ENCODE peak calls at places on chromosomes 6 and 20, in seven cellular contexts. One of them, this sample, is unnamed.

GRCh38 chr6:71080793-71081192 is 123.9 kb upstream of the B3GAT2 start:
- DNase-seq in brain pericyte: peak
- DNase-seq in central memory CD4-positive, alpha-beta T cell: no peak
- DNase-seq in germinal center: no peak
- DNase-seq in putamen: no peak
- DNase-seq in PC-3: no peak
- DNase-seq in T-helper 2 cell treated with Interferon-gamma antibody and Interleukin-4, amounts not matched to agents 5 μg/mL and 100 μg/mL, for 36 hours: no peak
- DNase-seq in this sample: no peak

GRCh38 chr6:96610019-96610418 is 47.1 kb downstream of the FHL5 start:
- DNase-seq in T-helper 2 cell treated with Interferon-gamma antibody and Interleukin-4, amounts not matched to agents 5 μg/mL and 100 μg/mL, for 36 hours: no peak
- DNase-seq in central memory CD4-positive, alpha-beta T cell: no peak
- DNase-seq in PC-3: no peak
- DNase-seq in brain pericyte: no peak
- DNase-seq in putamen: no peak
- DNase-seq in germinal center: peak
- DNase-seq in this sample: no peak

GRCh38 chr20:37971561-37972127 is 61.6 kb downstream of the TTI1 start:
- DNase-seq in central memory CD4-positive, alpha-beta T cell: no peak
- DNase-seq in brain pericyte: no peak
- DNase-seq in T-helper 2 cell treated with Interferon-gamma antibody and Interleukin-4, amounts not matched to agents 5 μg/mL and 100 μg/mL, for 36 hours: no peak
- DNase-seq in germinal center: no peak
- DNase-seq in putamen: no peak
- DNase-seq in PC-3: no peak
- DNase-seq in this sample: no peak

GRCh38 chr20:14765370-14765701 is 427.9 kb upstream of the FLRT3 start:
- DNase-seq in PC-3: no peak
- DNase-seq in putamen: no peak
- DNase-seq in central memory CD4-positive, alpha-beta T cell: no peak
- DNase-seq in germinal center: no peak
- DNase-seq in T-helper 2 cell treated with Interferon-gamma antibody and Interleukin-4, amounts not matched to agents 5 μg/mL and 100 μg/mL, for 36 hours: no peak
- DNase-seq in brain pericyte: no peak
- DNase-seq in this sample: no peak

GRCh38 chr20:6870559-6870958 is 103.1 kb downstream of the BMP2 start:
- DNase-seq in PC-3: no peak
- DNase-seq in central memory CD4-positive, alpha-beta T cell: no peak
- DNase-seq in germinal center: no peak
- DNase-seq in putamen: no peak
- DNase-seq in T-helper 2 cell treated with Interferon-gamma antibody and Interleukin-4, amounts not matched to agents 5 μg/mL and 100 μg/mL, for 36 hours: no peak
- DNase-seq in brain pericyte: no peak
- DNase-seq in this sample: no peak

GRCh38 chr6:166412156-166412910 is 29.6 kb upstream of the MPC1 start:
- DNase-seq in brain pericyte: no peak
- DNase-seq in PC-3: no peak
- DNase-seq in putamen: no peak
- DNase-seq in T-helper 2 cell treated with Interferon-gamma antibody and Interleukin-4, amounts not matched to agents 5 μg/mL and 100 μg/mL, for 36 hours: no peak
- DNase-seq in germinal center: no peak
- DNase-seq in central memory CD4-positive, alpha-beta T cell: no peak
- DNase-seq in this sample: no peak

GRCh38 chr6:69231983-69232382 is 564.8 kb downstream of the LMBRD1 start:
- DNase-seq in central memory CD4-positive, alpha-beta T cell: no peak
- DNase-seq in putamen: peak
- DNase-seq in brain pericyte: no peak
- DNase-seq in T-helper 2 cell treated with Interferon-gamma antibody and Interleukin-4, amounts not matched to agents 5 μg/mL and 100 μg/mL, for 36 hours: no peak
- DNase-seq in germinal center: no peak
- DNase-seq in PC-3: no peak
- DNase-seq in this sample: no peak

GRCh38 chr6:75563032-75563431 is 38.6 kb upstream of the SENP6 start:
- DNase-seq in brain pericyte: no peak
- DNase-seq in central memory CD4-positive, alpha-beta T cell: peak
- DNase-seq in T-helper 2 cell treated with Interferon-gamma antibody and Interleukin-4, amounts not matched to agents 5 μg/mL and 100 μg/mL, for 36 hours: no peak
- DNase-seq in germinal center: peak
- DNase-seq in putamen: no peak
- DNase-seq in PC-3: peak
- DNase-seq in this sample: no peak

GRCh38 chr6:34958748-34959147 is 69.7 kb downstream of the ANKS1A start:
- DNase-seq in germinal center: no peak
- DNase-seq in central memory CD4-positive, alpha-beta T cell: no peak
- DNase-seq in T-helper 2 cell treated with Interferon-gamma antibody and Interleukin-4, amounts not matched to agents 5 μg/mL and 100 μg/mL, for 36 hours: no peak
- DNase-seq in brain pericyte: no peak
- DNase-seq in PC-3: no peak
- DNase-seq in putamen: no peak
- DNase-seq in this sample: no peak

GRCh38 chr6:66376021-66376420 is 669.0 kb upstream of the EYS start:
- DNase-seq in PC-3: peak
- DNase-seq in putamen: no peak
- DNase-seq in germinal center: no peak
- DNase-seq in brain pericyte: no peak
- DNase-seq in central memory CD4-positive, alpha-beta T cell: no peak
- DNase-seq in T-helper 2 cell treated with Interferon-gamma antibody and Interleukin-4, amounts not matched to agents 5 μg/mL and 100 μg/mL, for 36 hours: no peak
- DNase-seq in this sample: no peak

GRCh38 chr20:62143118-62143975 is at the start of the genes PSMA7 and SS18L1:
- DNase-seq in brain pericyte: no peak
- DNase-seq in germinal center: peak
- DNase-seq in putamen: peak
- DNase-seq in central memory CD4-positive, alpha-beta T cell: peak
- DNase-seq in T-helper 2 cell treated with Interferon-gamma antibody and Interleukin-4, amounts not matched to agents 5 μg/mL and 100 μg/mL, for 36 hours: peak
- DNase-seq in PC-3: peak
- DNase-seq in this sample: no peak

GRCh38 chr6:139764498-139764986 is 390.1 kb upstream of the CITED2 start:
- DNase-seq in central memory CD4-positive, alpha-beta T cell: no peak
- DNase-seq in germinal center: no peak
- DNase-seq in putamen: peak
- DNase-seq in brain pericyte: peak
- DNase-seq in PC-3: peak
- DNase-seq in T-helper 2 cell treated with Interferon-gamma antibody and Interleukin-4, amounts not matched to agents 5 μg/mL and 100 μg/mL, for 36 hours: peak
- DNase-seq in this sample: no peak

GRCh38 chr6:11586574-11586973 is 49.0 kb downstream of the TMEM170B start:
- DNase-seq in putamen: no peak
- DNase-seq in brain pericyte: no peak
- DNase-seq in germinal center: no peak
- DNase-seq in T-helper 2 cell treated with Interferon-gamma antibody and Interleukin-4, amounts not matched to agents 5 μg/mL and 100 μg/mL, for 36 hours: no peak
- DNase-seq in central memory CD4-positive, alpha-beta T cell: no peak
- DNase-seq in PC-3: peak
- DNase-seq in this sample: no peak

GRCh38 chr6:127202676-127203075 is 64.0 kb upstream of the RNF146 start:
- DNase-seq in PC-3: no peak
- DNase-seq in T-helper 2 cell treated with Interferon-gamma antibody and Interleukin-4, amounts not matched to agents 5 μg/mL and 100 μg/mL, for 36 hours: no peak
- DNase-seq in brain pericyte: no peak
- DNase-seq in central memory CD4-positive, alpha-beta T cell: no peak
- DNase-seq in putamen: no peak
- DNase-seq in germinal center: no peak
- DNase-seq in this sample: no peak

GRCh38 chr6:166944666-166945256 is 11.6 kb downstream of the RNASET2 start:
- DNase-seq in T-helper 2 cell treated with Interferon-gamma antibody and Interleukin-4, amounts not matched to agents 5 μg/mL and 100 μg/mL, for 36 hours: no peak
- DNase-seq in PC-3: no peak
- DNase-seq in central memory CD4-positive, alpha-beta T cell: no peak
- DNase-seq in germinal center: no peak
- DNase-seq in brain pericyte: no peak
- DNase-seq in putamen: no peak
- DNase-seq in this sample: no peak

GRCh38 chr6:168794515-168794914 is 353.5 kb downstream of the SMOC2 start:
- DNase-seq in putamen: no peak
- DNase-seq in PC-3: no peak
- DNase-seq in central memory CD4-positive, alpha-beta T cell: no peak
- DNase-seq in germinal center: no peak
- DNase-seq in T-helper 2 cell treated with Interferon-gamma antibody and Interleukin-4, amounts not matched to agents 5 μg/mL and 100 μg/mL, for 36 hours: no peak
- DNase-seq in brain pericyte: no peak
- DNase-seq in this sample: no peak

GRCh38 chr6:38233161-38233791 is 406.5 kb downstream of the BTBD9 start:
- DNase-seq in T-helper 2 cell treated with Interferon-gamma antibody and Interleukin-4, amounts not matched to agents 5 μg/mL and 100 μg/mL, for 36 hours: no peak
- DNase-seq in central memory CD4-positive, alpha-beta T cell: no peak
- DNase-seq in putamen: no peak
- DNase-seq in PC-3: peak
- DNase-seq in germinal center: peak
- DNase-seq in brain pericyte: no peak
- DNase-seq in this sample: no peak

GRCh38 chr20:22763257-22763906 is 179.0 kb upstream of the FOXA2 start:
- DNase-seq in brain pericyte: no peak
- DNase-seq in PC-3: peak
- DNase-seq in germinal center: no peak
- DNase-seq in central memory CD4-positive, alpha-beta T cell: no peak
- DNase-seq in putamen: no peak
- DNase-seq in T-helper 2 cell treated with Interferon-gamma antibody and Interleukin-4, amounts not matched to agents 5 μg/mL and 100 μg/mL, for 36 hours: no peak
- DNase-seq in this sample: no peak

GRCh38 chr6:31652925-31653724 is 664 bp upstream of the BAG6 start:
- DNase-seq in T-helper 2 cell treated with Interferon-gamma antibody and Interleukin-4, amounts not matched to agents 5 μg/mL and 100 μg/mL, for 36 hours: peak
- DNase-seq in brain pericyte: no peak
- DNase-seq in putamen: no peak
- DNase-seq in PC-3: no peak
- DNase-seq in central memory CD4-positive, alpha-beta T cell: no peak
- DNase-seq in germinal center: peak
- DNase-seq in this sample: no peak

GRCh38 chr20:2509794-2510193 is 1.1 kb upstream of the ZNF343 start:
- DNase-seq in putamen: no peak
- DNase-seq in germinal center: no peak
- DNase-seq in brain pericyte: no peak
- DNase-seq in central memory CD4-positive, alpha-beta T cell: no peak
- DNase-seq in PC-3: no peak
- DNase-seq in T-helper 2 cell treated with Interferon-gamma antibody and Interleukin-4, amounts not matched to agents 5 μg/mL and 100 μg/mL, for 36 hours: no peak
- DNase-seq in this sample: no peak

GRCh38 chr6:137780447-137781034 is 86.5 kb upstream of the TNFAIP3 start:
- DNase-seq in PC-3: no peak
- DNase-seq in T-helper 2 cell treated with Interferon-gamma antibody and Interleukin-4, amounts not matched to agents 5 μg/mL and 100 μg/mL, for 36 hours: no peak
- DNase-seq in putamen: no peak
- DNase-seq in germinal center: no peak
- DNase-seq in brain pericyte: no peak
- DNase-seq in central memory CD4-positive, alpha-beta T cell: no peak
- DNase-seq in this sample: no peak

GRCh38 chr6:27168108-27168507 is 79.4 kb upstream of the PRSS16 start:
- DNase-seq in brain pericyte: no peak
- DNase-seq in PC-3: peak
- DNase-seq in putamen: no peak
- DNase-seq in germinal center: no peak
- DNase-seq in T-helper 2 cell treated with Interferon-gamma antibody and Interleukin-4, amounts not matched to agents 5 μg/mL and 100 μg/mL, for 36 hours: no peak
- DNase-seq in central memory CD4-positive, alpha-beta T cell: no peak
- DNase-seq in this sample: no peak

GRCh38 chr20:32127347-32127746 is 17.8 kb downstream of the TM9SF4 start:
- DNase-seq in T-helper 2 cell treated with Interferon-gamma antibody and Interleukin-4, amounts not matched to agents 5 μg/mL and 100 μg/mL, for 36 hours: no peak
- DNase-seq in brain pericyte: no peak
- DNase-seq in putamen: no peak
- DNase-seq in PC-3: no peak
- DNase-seq in central memory CD4-positive, alpha-beta T cell: no peak
- DNase-seq in germinal center: no peak
- DNase-seq in this sample: no peak

GRCh38 chr20:63441777-63442493 is 30.5 kb downstream of the KCNQ2 start:
- DNase-seq in T-helper 2 cell treated with Interferon-gamma antibody and Interleukin-4, amounts not matched to agents 5 μg/mL and 100 μg/mL, for 36 hours: peak
- DNase-seq in PC-3: peak
- DNase-seq in brain pericyte: no peak
- DNase-seq in putamen: no peak
- DNase-seq in germinal center: peak
- DNase-seq in central memory CD4-positive, alpha-beta T cell: peak
- DNase-seq in this sample: no peak